ENCODE peak calls at places on chromosomes 16 and 17, in eight cellular contexts. One of them, this sample, is unnamed.

GRCh38 chr16:5188318-5189025 is 90.9 kb upstream of the EEF2KMT start:
- DNase-seq in SHP77 treated with DMSO at 0.1 percent for 48 hours: no peak
- DNase-seq in HEK293T: no peak
- DNase-seq in SW 1271: no peak
- DNase-seq in cardiac fibroblast: no peak
- DNase-seq in fibroblast of pulmonary artery: no peak
- DNase-seq in mesenchymal stem cell: no peak
- DNase-seq in frontal cortex: no peak
- DNase-seq in this sample: no peak

GRCh38 chr16:11254913-11255736 is 879 bp downstream of the SOCS1 start:
- DNase-seq in SHP77 treated with DMSO at 0.1 percent for 48 hours: no peak
- DNase-seq in HEK293T: no peak
- DNase-seq in SW 1271: no peak
- DNase-seq in cardiac fibroblast: peak; percentile 37
- DNase-seq in fibroblast of pulmonary artery: peak; percentile 52
- DNase-seq in mesenchymal stem cell: peak; percentile 65
- DNase-seq in frontal cortex: no peak
- DNase-seq in this sample: peak; percentile 36

GRCh38 chr17:73013299-73013698 is 79.2 kb downstream of the SLC39A11 start:
- DNase-seq in SHP77 treated with DMSO at 0.1 percent for 48 hours: no peak
- DNase-seq in HEK293T: no peak
- DNase-seq in SW 1271: no peak
- DNase-seq in cardiac fibroblast: no peak
- DNase-seq in fibroblast of pulmonary artery: no peak
- DNase-seq in mesenchymal stem cell: no peak
- DNase-seq in frontal cortex: no peak
- DNase-seq in this sample: no peak

GRCh38 chr16:72649254-72649944 is 398.5 kb downstream of the ZFHX3 start:
- DNase-seq in SHP77 treated with DMSO at 0.1 percent for 48 hours: no peak
- DNase-seq in HEK293T: no peak
- DNase-seq in SW 1271: no peak
- DNase-seq in cardiac fibroblast: no peak
- DNase-seq in fibroblast of pulmonary artery: no peak
- DNase-seq in mesenchymal stem cell: no peak
- DNase-seq in frontal cortex: no peak
- DNase-seq in this sample: no peak

GRCh38 chr16:72530434-72530833 is 358.5 kb upstream of the PMFBP1 start:
- DNase-seq in SHP77 treated with DMSO at 0.1 percent for 48 hours: no peak
- DNase-seq in HEK293T: no peak
- DNase-seq in SW 1271: peak; percentile 17
- DNase-seq in cardiac fibroblast: peak; percentile 97
- DNase-seq in fibroblast of pulmonary artery: peak; percentile 93
- DNase-seq in mesenchymal stem cell: peak; percentile 70
- DNase-seq in frontal cortex: no peak
- DNase-seq in this sample: no peak

GRCh38 chr16:46882304-46882939 is 1.7 kb upstream of the GPT2 start:
- DNase-seq in SHP77 treated with DMSO at 0.1 percent for 48 hours: peak; percentile 52
- DNase-seq in HEK293T: no peak
- DNase-seq in SW 1271: no peak
- DNase-seq in cardiac fibroblast: no peak
- DNase-seq in fibroblast of pulmonary artery: no peak
- DNase-seq in mesenchymal stem cell: no peak
- DNase-seq in frontal cortex: no peak
- DNase-seq in this sample: no peak

GRCh38 chr17:8468988-8469387 is 33.3 kb downstream of the NDEL1 start:
- DNase-seq in SHP77 treated with DMSO at 0.1 percent for 48 hours: no peak
- DNase-seq in HEK293T: no peak
- DNase-seq in SW 1271: no peak
- DNase-seq in cardiac fibroblast: no peak
- DNase-seq in fibroblast of pulmonary artery: no peak
- DNase-seq in mesenchymal stem cell: no peak
- DNase-seq in frontal cortex: no peak
- DNase-seq in this sample: no peak

GRCh38 chr17:917391-917811 is 62.2 kb downstream of the NXN start:
- DNase-seq in SHP77 treated with DMSO at 0.1 percent for 48 hours: no peak
- DNase-seq in HEK293T: no peak
- DNase-seq in SW 1271: no peak
- DNase-seq in cardiac fibroblast: no peak
- DNase-seq in fibroblast of pulmonary artery: no peak
- DNase-seq in mesenchymal stem cell: no peak
- DNase-seq in frontal cortex: no peak
- DNase-seq in this sample: no peak

This sample was measured in NCI-H748 treated with DMSO at 0.1 percent for 48 hours.